ENCODE peak calls at places on chromosomes 5 and 9, in five cellular contexts. O, P, Q, U and J are unnamed samples.

GRCh38 chr5:54021413-54022155 is 288.8 kb downstream of the ARL15 start:
- DNase-seq in P (no peak), Q (peak), O (no peak), U (no peak), J (peak)

GRCh38 chr9:72753261-72753893 is 199.5 kb downstream of the ALDH1A1 start:
- DNase-seq in U (no peak), P (no peak), O (no peak), Q (peak), J (no peak)

GRCh38 chr9:127634021-127634420 is 21.9 kb downstream of the STXBP1 start:
- DNase-seq in U (no peak), P (no peak), Q (no peak), O (peak), J (no peak)

GRCh38 chr5:124901081-124901480 is 154.6 kb upstream of the ZNF608 start:
- DNase-seq in O (no peak), Q (peak), P (no peak), U (no peak), J (no peak)

GRCh38 chr9:110156416-110156815 is 51.5 kb downstream of the C9orf152 start:
- DNase-seq in O (no peak), Q (no peak), U (no peak), P (no peak), J (peak)

GRCh38 chr9:30197954-30198353 is 2186.5 kb upstream of the ACO1 start:
- DNase-seq in P (no peak), Q (no peak), O (no peak), U (peak), J (no peak)

GRCh38 chr5:112684737-112685136 is 52.9 kb upstream of the APC start:
- DNase-seq in O (no peak), Q (peak), U (no peak), P (no peak), J (no peak)

GRCh38 chr9:130664191-130665028 is at the start of gene PRDM12:
- DNase-seq in O (no peak), Q (peak), P (peak), U (peak), J (no peak)

GRCh38 chr5:102554728-102555127 is 55.9 kb upstream of the SLCO6A1 start:
- DNase-seq in U (peak), O (peak), Q (no peak), P (no peak), J (peak)

GRCh38 chr9:35487066-35487465 is 2.8 kb upstream of the RUSC2 start:
- DNase-seq in O (no peak), Q (peak), P (no peak), U (no peak), J (no peak)

GRCh38 chr9:136858452-136858843 is 6.3 kb downstream of the MAMDC4 start:
- DNase-seq in U (no peak), P (no peak), Q (no peak), O (no peak), J (no peak)

GRCh38 chr9:132986586-132986985 is 8.1 kb downstream of the GFI1B start:
- DNase-seq in Q (peak), U (no peak), O (no peak), P (no peak), J (no peak)

GRCh38 chr9:116589392-116590354 is 97.4 kb upstream of the TRIM32 start:
- DNase-seq in Q (peak), O (peak), U (peak), P (peak), J (peak)

GRCh38 chr5:35183243-35183955 is 46.9 kb downstream of the PRLR start:
- DNase-seq in O (peak), Q (peak), U (peak), P (peak), J (peak)
- TF ChIP-seq EZH2phosphoT487 in O (no peak), Q (no peak), U (no peak), P (no peak), J (no peak)

GRCh38 chr5:126339215-126339805 is 83.9 kb upstream of the GRAMD2B start:
- DNase-seq in O (peak), P (peak), Q (peak), U (peak), J (peak)
- H3K9ac ChIP-seq in O (no peak), P (no peak), Q (no peak), U (no peak), J (no peak)

DNA sequence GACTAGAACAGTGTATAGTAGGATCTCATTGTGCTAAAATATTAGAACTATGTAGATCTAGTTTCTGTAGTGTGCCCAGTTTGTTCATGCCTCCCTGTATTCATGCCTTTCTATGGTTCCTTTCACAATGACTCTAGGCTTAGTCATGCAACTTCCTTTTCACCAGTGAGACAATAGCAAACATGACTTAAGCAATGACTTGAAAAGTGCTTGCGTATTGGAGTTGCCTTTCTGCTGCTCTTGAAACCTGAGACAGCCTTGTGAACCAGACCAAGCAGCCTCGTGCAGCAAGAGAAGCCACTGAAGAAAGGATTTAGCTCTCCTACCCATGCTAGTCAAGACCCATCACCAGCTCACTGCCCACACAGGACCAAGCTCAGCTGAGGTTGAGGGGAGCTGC is 294.5 kb upstream of the TAS2R1 start:
- DNase-seq in U (no peak), O (peak), P (no peak), Q (peak), J (peak)
- TF ChIP-seq EZH2phosphoT487 in U (no peak), O (no peak), P (no peak), Q (no peak), J (no peak)

GRCh38 chr5:109258755-109259154 is 151.0 kb downstream of the PJA2 start:
- DNase-seq in P (no peak), U (no peak), O (no peak), Q (no peak), J (no peak)
- H3K9ac ChIP-seq in P (no peak), U (no peak), O (no peak), Q (no peak), J (no peak)

DNA sequence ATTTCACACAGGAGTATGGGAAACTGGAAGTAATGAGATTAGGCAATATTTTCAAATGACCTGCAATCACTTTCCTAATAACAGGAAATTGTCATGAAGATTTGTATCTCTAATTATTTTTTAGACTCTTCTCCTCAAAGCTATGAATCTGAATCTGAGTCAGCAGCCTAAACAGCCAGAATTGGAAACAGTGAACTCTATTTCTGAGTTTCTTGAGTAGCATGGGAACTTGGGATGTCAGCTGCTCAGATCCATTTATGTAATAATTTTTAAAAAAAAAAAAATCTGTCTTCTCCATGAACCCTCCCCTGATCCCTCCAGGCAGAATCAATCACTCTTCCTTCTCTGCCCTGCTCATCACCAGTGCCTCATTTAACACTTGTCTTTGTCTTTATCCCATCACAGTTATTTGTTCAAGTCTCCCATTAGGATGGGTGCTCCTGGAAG is 187.0 kb downstream of the TTLL11 start:
- DNase-seq in O (no peak), Q (peak), P (no peak), U (no peak), J (no peak)
- TF ChIP-seq EZH2phosphoT487 in O (no peak), Q (no peak), P (no peak), U (no peak), J (no peak)

GRCh38 chr9:123335227-123335985 is 20.6 kb upstream of the CRB2 start:
- DNase-seq in U (peak), O (no peak), Q (peak), P (no peak), J (no peak)
- H3K9ac ChIP-seq in U (no peak), O (no peak), Q (peak), P (no peak), J (no peak)

GRCh38 chr5:52269853-52270252 is 517.9 kb upstream of the ITGA1 start:
- DNase-seq in Q (no peak), O (no peak), P (no peak), U (no peak), J (peak)

DNA sequence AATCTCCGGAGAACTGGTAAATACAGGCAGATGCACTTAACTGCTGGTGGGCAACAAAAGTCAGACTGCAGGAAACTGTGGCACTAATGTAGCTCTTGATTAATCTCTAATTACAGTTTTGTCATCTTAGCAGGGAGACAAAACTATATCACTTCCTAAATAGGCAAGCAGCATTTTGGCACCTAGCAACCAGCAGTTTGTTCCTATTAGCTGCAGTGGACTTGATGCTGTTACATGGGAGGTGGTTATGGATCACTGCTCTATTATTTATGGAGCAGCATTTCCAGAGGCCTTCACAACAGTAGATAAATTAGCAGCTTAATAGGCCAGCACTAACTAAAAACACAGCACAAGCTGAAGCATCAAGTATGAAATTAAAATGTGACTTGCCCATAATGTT is 518.3 kb upstream of the ITGA1 start:
- DNase-seq in O (no peak), P (no peak), U (no peak), Q (no peak), J (no peak)
- TF ChIP-seq EZH2phosphoT487 in O (no peak), P (no peak), U (no peak), Q (no peak), J (no peak)

GRCh38 chr9:121652838-121653231 is 1.4 kb downstream of the DAB2IP start:
- DNase-seq in P (no peak), O (no peak), U (no peak), Q (no peak), J (no peak)
- H3K9ac ChIP-seq in P (peak), O (no peak), U (no peak), Q (no peak), J (no peak)